ENCODE peak calls at places on chromosomes 12 and 14, in four cellular contexts. L is heart left ventricle, G is Peyer's patch, Q is HepG2. V is an unnamed sample. For H3K4me1, the result is how much of the 10 kb centered on the place peaks cover.

GRCh38 chr12:67394600-67394999 is 125.4 kb downstream of the CAND1 start:
- DNase-seq in G (no peak), L (peak), Q (no peak), V (no peak)

GRCh38 chr12:530308-530707 is 70.6 kb downstream of the B4GALNT3 start:
- DNase-seq in Q (no peak), G (peak), L (no peak), V (no peak)

GRCh38 chr14:100532916-100533630 is 54.1 kb downstream of the BEGAIN start:
- DNase-seq in G (peak), Q (no peak), L (no peak), V (peak)

GRCh38 chr12:126247936-126248335 is 1182.7 kb downstream of the AACS start:
- DNase-seq in L (no peak), G (no peak), Q (no peak), V (no peak)

GRCh38 chr12:9404469-9405260 is 196.5 kb upstream of the PZP start:
- DNase-seq in G (no peak), L (no peak), Q (no peak), V (no peak)

GRCh38 chr12:129102233-129102632 is 249.0 kb downstream of the GLT1D1 start:
- DNase-seq in L (no peak), Q (no peak), G (no peak), V (no peak)

GRCh38 chr12:124386059-124386458 is 91.2 kb downstream of the RFLNA start:
- DNase-seq in G (no peak), L (peak), Q (no peak), V (no peak)

GRCh38 chr12:66647034-66647691 is 31.7 kb downstream of the GRIP1 start:
- DNase-seq in L (no peak), Q (no peak), G (no peak), V (no peak)

GRCh38 chr12:101826766-101827368 is 3.9 kb downstream of the GNPTAB start:
- DNase-seq in Q (no peak), G (no peak), L (no peak), V (no peak)

GRCh38 chr12:6818246-6819006 is 3.2 kb upstream of the GPR162 start:
- DNase-seq in L (no peak), G (no peak), Q (no peak), V (no peak)

GRCh38 chr14:53126705-53127104 is 26.4 kb downstream of the DDHD1 start:
- DNase-seq in Q (no peak), G (no peak), L (no peak), V (no peak)

GRCh38 chr14:72792051-72792788 is 101.7 kb downstream of the DPF3 start:
- DNase-seq in L (peak), G (no peak), Q (no peak), V (no peak)

GRCh38 chr12:107320929-107321618 is 227.7 kb upstream of the CRY1 start:
- DNase-seq in G (peak), L (no peak), Q (no peak), V (no peak)

GRCh38 chr12:74285773-74286172 is 251.9 kb upstream of the ATXN7L3B start:
- DNase-seq in G (no peak), Q (no peak), L (no peak), V (no peak)

GRCh38 chr12:92080390-92081285 is 65.0 kb downstream of the BTG1 start:
- DNase-seq in G (no peak), Q (no peak), L (no peak), V (no peak)

GRCh38 chr12:24719293-24719721 is 229.6 kb downstream of the BCAT1 start:
- DNase-seq in L (no peak), Q (no peak), G (no peak), V (no peak)

GRCh38 chr14:51067306-51067705 is 27.6 kb downstream of the TRIM9 start:
- DNase-seq in Q (no peak), G (no peak), L (no peak), V (no peak)

GRCh38 chr14:41609704-41610183 is 3.1 kb downstream of the LRFN5 start:
- DNase-seq in Q (no peak), G (no peak), L (peak), V (no peak)

GRCh38 chr12:121240484-121241202 is 30.7 kb downstream of the P2RX4 start:
- DNase-seq in Q (no peak), G (peak), L (peak), V (peak)

GRCh38 chr12:51972849-51973273 is 21.4 kb downstream of the ACVR1B start:
- DNase-seq in L (peak), G (peak), Q (no peak), V (peak)

GRCh38 chr12:56337753-56338221 is 897 bp upstream of the IL23A start:
- DNase-seq in L (no peak), Q (no peak), G (no peak), V (no peak)

GRCh38 chr14:61461808-61462275 is 140.5 kb downstream of the PRKCH start:
- DNase-seq in G (no peak), L (no peak), Q (peak), V (peak)

GRCh38 chr12:117595751-117596150 is 234.3 kb upstream of the NOS1 start:
- DNase-seq in Q (no peak), L (no peak), G (no peak), V (no peak)

GRCh38 chr12:102407776-102408486 is 72.4 kb downstream of the IGF1 start:
- DNase-seq in Q (no peak), L (no peak), G (no peak), V (peak)

GRCh38 chr12:107818984-107819383 is 44.5 kb downstream of the ASCL4 start:
- DNase-seq in L (no peak), Q (no peak), G (no peak), V (no peak)

GRCh38 chr14:20866194-20866593 is 25.0 kb upstream of the RNASE3 start:
- DNase-seq in L (no peak), Q (no peak), G (no peak), V (no peak)

GRCh38 chr14:90815817-90816662 is at the start of gene TTC7B:
- DNase-seq in G (no peak), Q (no peak), L (peak), V (no peak)

GRCh38 chr14:51727526-51727925 is 75.8 kb downstream of the FRMD6 start:
- DNase-seq in G (no peak), L (no peak), Q (no peak), V (no peak)

GRCh38 chr14:61511558-61511924 is 183.8 kb upstream of the HIF1A start:
- DNase-seq in L (no peak), G (no peak), Q (no peak), V (no peak)

GRCh38 chr14:23910081-23910875 is 43.3 kb upstream of the DHRS4 start:
- DNase-seq in Q (peak), L (no peak), G (peak), V (no peak)

GRCh38 chr14:54188036-54188666 is 208.7 kb upstream of the CDKN3 start:
- DNase-seq in G (no peak), L (no peak), Q (no peak), V (no peak)

GRCh38 chr12:4985820-4986219 is 57.9 kb upstream of the KCNA5 start:
- DNase-seq in G (no peak), L (no peak), Q (no peak), V (no peak)

GRCh38 chr12:2739832-2740641 is 54.7 kb upstream of the FKBP4 start:
- DNase-seq in L (no peak), G (no peak), Q (peak), V (no peak)

GRCh38 chr12:102757154-102757873 is 159.7 kb downstream of the PAH start:
- DNase-seq in G (no peak), L (peak), Q (no peak), V (no peak)

GRCh38 chr14:63203618-63204406 is 431 bp upstream of the RHOJ start:
- DNase-seq in Q (peak), G (peak), L (peak), V (peak)

DNA sequence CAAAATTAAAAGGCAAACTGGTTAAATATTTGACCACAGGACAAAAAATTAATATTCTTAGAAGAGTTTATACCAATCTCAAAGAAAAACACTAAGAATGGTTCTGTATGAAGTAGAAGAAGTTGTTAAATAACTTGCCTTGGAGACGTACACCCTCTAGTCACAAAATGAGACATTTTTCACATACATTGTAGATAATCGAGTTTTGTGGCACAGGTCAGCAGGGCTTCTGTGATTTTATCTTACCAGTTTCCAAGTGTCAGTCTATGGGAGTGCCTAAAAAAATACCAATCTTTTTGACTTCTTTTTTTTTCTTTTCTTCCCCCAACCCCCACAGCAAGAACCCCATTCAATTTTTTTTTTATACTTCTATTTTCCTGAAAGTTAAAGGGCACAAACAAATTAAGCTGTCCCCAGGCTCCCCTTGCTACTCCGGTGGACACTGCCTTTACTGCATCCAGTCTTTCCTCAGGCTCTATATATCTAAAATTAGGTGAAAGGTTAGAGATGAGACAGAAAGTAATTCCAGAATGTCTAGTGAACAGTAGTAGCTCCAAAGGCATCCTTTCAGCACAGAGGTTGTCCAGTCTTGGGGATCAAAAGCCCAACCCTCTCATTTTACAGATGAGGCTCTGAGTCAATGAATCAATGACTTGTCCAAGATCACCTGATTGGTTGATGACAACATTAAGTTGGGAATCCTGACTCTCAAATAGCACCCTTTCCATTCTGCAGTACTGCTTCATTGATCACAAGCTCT is 6.2 kb downstream of the LIMA1 start:
- DNase-seq in L (no peak), Q (no peak), G (no peak), V (no peak)
- H3K4me1 ChIP-seq in L (under half), Q (half or more), G (under half), V (under half)

GRCh38 chr12:19689801-19690472 is 250.6 kb downstream of the AEBP2 start:
- DNase-seq in G (no peak), L (no peak), Q (no peak), V (no peak)
- TF ChIP-seq POLR2A in G (no peak), L (no peak), Q (no peak), V (no peak)

GRCh38 chr14:99441157-99441870 is 39.3 kb downstream of the SETD3 start:
- DNase-seq in G (no peak), Q (peak), L (no peak), V (no peak)
- TF ChIP-seq CTCF in G (no peak), Q (peak), L (no peak), V (no peak)

DNA sequence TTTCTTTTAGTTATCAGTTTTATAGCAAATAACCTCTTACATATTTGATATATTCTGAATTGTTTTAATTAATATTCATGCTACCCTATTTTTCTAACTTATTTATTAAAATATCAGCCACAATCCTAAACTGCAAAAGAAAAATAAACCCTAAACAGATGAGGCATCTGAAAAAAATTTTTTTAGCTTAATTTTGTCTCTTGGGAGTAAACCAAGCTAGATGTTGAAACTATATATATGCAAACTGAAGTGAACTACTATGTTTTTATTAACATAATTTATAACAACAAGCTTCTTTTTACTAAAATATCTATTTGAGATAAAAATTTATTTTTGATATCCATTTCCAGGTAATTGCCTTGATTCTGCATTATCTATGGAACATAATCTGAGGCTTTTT is 87.6 kb downstream of the PTPRQ start:
- DNase-seq in Q (no peak), L (no peak), G (no peak), V (no peak)
- H3K4me1 ChIP-seq in Q (under half), L (under half), G (under half), V (under half)

GRCh38 chr12:130688027-130688778 is 27.9 kb downstream of the RIMBP2 start:
- DNase-seq in G (no peak), L (no peak), Q (no peak), V (no peak)

GRCh38 chr12:130687190-130687589 is 28.9 kb downstream of the RIMBP2 start:
- DNase-seq in L (no peak), Q (no peak), G (no peak), V (no peak)

GRCh38 chr12:130685250-130685649 is 30.8 kb downstream of the RIMBP2 start:
- DNase-seq in L (no peak), Q (no peak), G (no peak), V (no peak)

GRCh38 chr12:130685850-130686249 is 30.2 kb downstream of the RIMBP2 start:
- DNase-seq in Q (no peak), L (no peak), G (no peak), V (no peak)

DNA sequence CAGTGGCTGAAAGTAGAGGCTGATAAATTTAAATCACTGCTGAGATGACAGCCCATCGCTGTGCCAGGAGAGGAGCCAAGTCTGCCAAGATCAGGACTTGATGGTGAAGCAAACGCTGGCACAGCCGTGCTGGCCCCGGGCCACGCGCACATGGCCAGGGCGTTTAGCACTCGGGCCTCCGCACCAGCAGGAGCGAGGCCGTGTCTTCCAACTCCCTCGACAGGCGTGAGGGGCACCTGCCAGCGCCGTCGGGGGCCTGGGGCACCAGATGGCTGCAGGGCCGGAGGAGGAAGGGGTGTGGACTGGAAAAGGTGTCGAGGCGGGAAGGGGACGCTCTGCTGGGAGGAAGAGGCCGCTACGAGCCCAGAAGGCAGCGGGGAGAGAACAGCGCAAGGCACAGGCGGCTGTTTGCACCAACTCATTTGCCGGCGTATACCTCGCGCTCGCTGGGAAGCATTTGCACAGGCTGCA is 29.6 kb downstream of the RIMBP2 start:
- DNase-seq in L (no peak), G (no peak), Q (no peak), V (no peak)
- TF ChIP-seq POLR2A in L (no peak), G (no peak), Q (no peak), V (no peak)

GRCh38 chr12:26727482-26728204 is 105.4 kb downstream of the ITPR2 start:
- DNase-seq in Q (no peak), G (no peak), L (no peak), V (no peak)
- TF ChIP-seq CTCF in Q (no peak), G (no peak), L (no peak), V (no peak)

GRCh38 chr12:120223458-120224303 is 22.8 kb upstream of the RPLP0 start:
- DNase-seq in Q (no peak), G (no peak), L (no peak), V (no peak)
- H3K4me1 ChIP-seq in Q (half or more), G (under half), L (under half), V (under half)